ENCODE peak calls at places on chromosomes 3 and 15, in six cellular contexts. One of them, this sample, is unnamed.

GRCh38 chr15:55799287-55800212 is 56.6 kb upstream of the PRTG start:
- DNase-seq in EL: peak
- DNase-seq in NCI-H1092: peak
- DNase-seq in lung microvascular endothelial cell: peak
- DNase-seq in AG20443: peak
- DNase-seq in kidney: no peak
- DNase-seq in this sample: peak

GRCh38 chr15:40338921-40339620 is 1.7 kb downstream of the CCDC9B start:
- DNase-seq in NCI-H1092: no peak
- DNase-seq in EL: peak
- DNase-seq in AG20443: peak
- DNase-seq in kidney: peak
- DNase-seq in lung microvascular endothelial cell: no peak
- DNase-seq in this sample: peak

GRCh38 chr15:34900748-34901147 is 68.8 kb downstream of the AQR start:
- DNase-seq in kidney: no peak
- DNase-seq in AG20443: no peak
- DNase-seq in EL: no peak
- DNase-seq in lung microvascular endothelial cell: no peak
- DNase-seq in NCI-H1092: no peak
- DNase-seq in this sample: no peak

GRCh38 chr3:146177072-146177936 is 16.3 kb upstream of the PLOD2 start:
- DNase-seq in kidney: no peak
- DNase-seq in NCI-H1092: no peak
- DNase-seq in lung microvascular endothelial cell: no peak
- DNase-seq in EL: peak
- DNase-seq in AG20443: peak
- DNase-seq in this sample: peak

GRCh38 chr15:77398927-77399326 is 21.0 kb downstream of the PEAK1 start:
- DNase-seq in EL: no peak
- DNase-seq in lung microvascular endothelial cell: no peak
- DNase-seq in kidney: no peak
- DNase-seq in AG20443: no peak
- DNase-seq in NCI-H1092: no peak
- DNase-seq in this sample: no peak

GRCh38 chr15:68312701-68313204 is 35.2 kb downstream of the FEM1B start:
- DNase-seq in kidney: peak
- DNase-seq in EL: peak
- DNase-seq in NCI-H1092: no peak
- DNase-seq in AG20443: peak
- DNase-seq in lung microvascular endothelial cell: no peak
- DNase-seq in this sample: no peak

GRCh38 chr3:188319569-188319968 is 165.6 kb downstream of the LPP start:
- DNase-seq in AG20443: no peak
- DNase-seq in kidney: no peak
- DNase-seq in lung microvascular endothelial cell: peak
- DNase-seq in EL: peak
- DNase-seq in NCI-H1092: no peak
- DNase-seq in this sample: peak

GRCh38 chr3:18634451-18634850 is 209.3 kb upstream of the SATB1 start:
- DNase-seq in EL: no peak
- DNase-seq in lung microvascular endothelial cell: no peak
- DNase-seq in NCI-H1092: no peak
- DNase-seq in kidney: no peak
- DNase-seq in AG20443: no peak
- DNase-seq in this sample: no peak

GRCh38 chr3:56693750-56694149 is 10.7 kb upstream of the TASOR start:
- DNase-seq in AG20443: no peak
- DNase-seq in EL: no peak
- DNase-seq in kidney: no peak
- DNase-seq in NCI-H1092: no peak
- DNase-seq in lung microvascular endothelial cell: no peak
- DNase-seq in this sample: no peak

GRCh38 chr3:78969483-78969882 is 798.3 kb downstream of the ROBO1 start:
- DNase-seq in kidney: no peak
- DNase-seq in EL: no peak
- DNase-seq in lung microvascular endothelial cell: no peak
- DNase-seq in NCI-H1092: no peak
- DNase-seq in AG20443: peak
- DNase-seq in this sample: no peak

GRCh38 chr3:68666409-68667193 is 265.7 kb downstream of the TAFA4 start:
- DNase-seq in kidney: no peak
- DNase-seq in EL: no peak
- DNase-seq in AG20443: no peak
- DNase-seq in lung microvascular endothelial cell: no peak
- DNase-seq in NCI-H1092: no peak
- DNase-seq in this sample: no peak

GRCh38 chr3:34381243-34381642 is 582.8 kb downstream of the PDCD6IP start:
- DNase-seq in AG20443: no peak
- DNase-seq in NCI-H1092: no peak
- DNase-seq in EL: no peak
- DNase-seq in kidney: no peak
- DNase-seq in lung microvascular endothelial cell: no peak
- DNase-seq in this sample: no peak

GRCh38 chr15:51768018-51768417 is 16.6 kb downstream of the TMOD2 start:
- DNase-seq in lung microvascular endothelial cell: peak
- DNase-seq in kidney: no peak
- DNase-seq in AG20443: no peak
- DNase-seq in EL: no peak
- DNase-seq in NCI-H1092: no peak
- DNase-seq in this sample: no peak

GRCh38 chr3:174253940-174254339 is 605.2 kb upstream of the NAALADL2 start:
- DNase-seq in kidney: no peak
- DNase-seq in EL: no peak
- DNase-seq in lung microvascular endothelial cell: no peak
- DNase-seq in AG20443: no peak
- DNase-seq in NCI-H1092: no peak
- DNase-seq in this sample: no peak

GRCh38 chr3:160169139-160169830 is 55.9 kb upstream of the C3orf80 start:
- DNase-seq in kidney: no peak
- DNase-seq in AG20443: peak
- DNase-seq in NCI-H1092: no peak
- DNase-seq in EL: peak
- DNase-seq in lung microvascular endothelial cell: no peak
- DNase-seq in this sample: peak

GRCh38 chr3:143763568-143764162 is 84.6 kb downstream of the SLC9A9 start:
- DNase-seq in lung microvascular endothelial cell: peak
- DNase-seq in AG20443: peak
- DNase-seq in EL: no peak
- DNase-seq in kidney: no peak
- DNase-seq in NCI-H1092: no peak
- DNase-seq in this sample: peak

GRCh38 chr15:101017041-101017754 is 98.0 kb downstream of the LRRK1 start:
- DNase-seq in kidney: peak
- DNase-seq in lung microvascular endothelial cell: peak
- DNase-seq in EL: no peak
- DNase-seq in AG20443: no peak
- DNase-seq in NCI-H1092: no peak
- DNase-seq in this sample: peak

GRCh38 chr3:184679056-184679502 is 32.8 kb downstream of the MAGEF1 start:
- DNase-seq in EL: no peak
- DNase-seq in AG20443: no peak
- DNase-seq in lung microvascular endothelial cell: no peak
- DNase-seq in kidney: no peak
- DNase-seq in NCI-H1092: peak
- DNase-seq in this sample: no peak

GRCh38 chr3:36733162-36733696 is 31.1 kb downstream of the DCLK3 start:
- DNase-seq in lung microvascular endothelial cell: no peak
- DNase-seq in AG20443: no peak
- DNase-seq in NCI-H1092: no peak
- DNase-seq in EL: no peak
- DNase-seq in kidney: no peak
- DNase-seq in this sample: no peak

GRCh38 chr3:15356186-15356585 is 23.8 kb upstream of the SH3BP5 start:
- DNase-seq in AG20443: peak
- DNase-seq in lung microvascular endothelial cell: no peak
- DNase-seq in kidney: no peak
- DNase-seq in EL: no peak
- DNase-seq in NCI-H1092: no peak
- DNase-seq in this sample: no peak

GRCh38 chr15:77454956-77455355 is 34.3 kb downstream of the HMG20A start:
- DNase-seq in NCI-H1092: no peak
- DNase-seq in lung microvascular endothelial cell: no peak
- DNase-seq in AG20443: peak
- DNase-seq in kidney: no peak
- DNase-seq in EL: no peak
- DNase-seq in this sample: no peak

GRCh38 chr3:64642327-64643151 is 45.3 kb downstream of the ADAMTS9 start:
- DNase-seq in NCI-H1092: no peak
- DNase-seq in AG20443: no peak
- DNase-seq in lung microvascular endothelial cell: no peak
- DNase-seq in kidney: peak
- DNase-seq in EL: no peak
- DNase-seq in this sample: no peak

GRCh38 chr15:38084289-38084688 is 149.8 kb downstream of the TMCO5A start:
- DNase-seq in kidney: no peak
- DNase-seq in NCI-H1092: no peak
- DNase-seq in EL: peak
- DNase-seq in AG20443: no peak
- DNase-seq in lung microvascular endothelial cell: peak
- DNase-seq in this sample: peak

GRCh38 chr3:39140341-39140971 is 12.9 kb downstream of the CSRNP1 start:
- DNase-seq in EL: no peak
- DNase-seq in lung microvascular endothelial cell: no peak
- DNase-seq in kidney: no peak
- DNase-seq in AG20443: no peak
- DNase-seq in NCI-H1092: no peak
- DNase-seq in this sample: peak

GRCh38 chr3:94794563-94794962 is 731.7 kb downstream of the NSUN3 start:
- DNase-seq in lung microvascular endothelial cell: no peak
- DNase-seq in kidney: no peak
- DNase-seq in AG20443: no peak
- DNase-seq in EL: no peak
- DNase-seq in NCI-H1092: no peak
- DNase-seq in this sample: peak

GRCh38 chr3:125593991-125594574 is 1.2 kb downstream of the OSBPL11 start:
- DNase-seq in lung microvascular endothelial cell: no peak
- DNase-seq in EL: peak
- DNase-seq in AG20443: no peak
- DNase-seq in kidney: no peak
- DNase-seq in NCI-H1092: no peak
- DNase-seq in this sample: peak

GRCh38 chr15:77033729-77034619 is 36.9 kb downstream of the TSPAN3 start:
- DNase-seq in NCI-H1092: no peak
- DNase-seq in EL: no peak
- DNase-seq in kidney: peak
- DNase-seq in lung microvascular endothelial cell: no peak
- DNase-seq in AG20443: no peak
- DNase-seq in this sample: no peak

GRCh38 chr3:195009607-195010006 is 261.4 kb downstream of the XXYLT1 start:
- DNase-seq in AG20443: no peak
- DNase-seq in kidney: no peak
- DNase-seq in lung microvascular endothelial cell: no peak
- DNase-seq in NCI-H1092: no peak
- DNase-seq in EL: no peak
- DNase-seq in this sample: no peak

GRCh38 chr3:14266361-14266760 is 87.7 kb downstream of the LSM3 start:
- DNase-seq in NCI-H1092: no peak
- DNase-seq in AG20443: peak
- DNase-seq in kidney: no peak
- DNase-seq in EL: peak
- DNase-seq in lung microvascular endothelial cell: no peak
- DNase-seq in this sample: no peak

GRCh38 chr15:45640610-45641009 is 5.8 kb downstream of the SQOR start:
- DNase-seq in NCI-H1092: no peak
- DNase-seq in EL: peak
- DNase-seq in AG20443: peak
- DNase-seq in kidney: no peak
- DNase-seq in lung microvascular endothelial cell: peak
- DNase-seq in this sample: peak

This sample was measured in PC-3.